ENCODE peak calls at places on chromosomes 7 and 10, in eight cellular contexts. F is cardiac muscle cell, I is SK-N-SH, O is heart left ventricle, H is thoracic aorta, Q is progenitor cell of endocrine pancreas, S is suprapubic skin, L is cardiac fibroblast. T is an unnamed sample.

GRCh38 chr7:44062180-44062902 is 3.0 kb downstream of the PGAM2 start:
- DNase-seq in H (no peak), L (no peak), F (no peak), I (no peak), O (no peak), S (peak), Q (no peak), T (peak)

GRCh38 chr7:120160166-120160565 is 112.8 kb upstream of the KCND2 start:
- DNase-seq in L (no peak), Q (no peak), O (no peak), H (no peak), S (no peak), I (no peak), F (no peak), T (no peak)

GRCh38 chr10:13536674-13537366 is 8.0 kb upstream of the BEND7 start:
- DNase-seq in F (peak), Q (peak), H (no peak), L (peak), I (peak), S (no peak), O (peak), T (no peak)

GRCh38 chr10:82192665-82193064 is 317.7 kb downstream of the NRG3 start:
- DNase-seq in Q (no peak), F (no peak), I (no peak), S (no peak), O (no peak), L (no peak), H (no peak), T (no peak)

GRCh38 chr7:33128631-33128989 is 754 bp upstream of the BBS9 start:
- DNase-seq in O (no peak), Q (no peak), S (no peak), F (no peak), H (no peak), I (no peak), L (no peak), T (no peak)

GRCh38 chr7:158959021-158959717 is 102.8 kb downstream of the DYNC2I1 start:
- DNase-seq in O (no peak), Q (no peak), F (no peak), H (no peak), L (no peak), I (no peak), S (no peak), T (no peak)

GRCh38 chr10:95391570-95392249 is 100.9 kb upstream of the PDLIM1 start:
- DNase-seq in F (peak), I (no peak), S (no peak), Q (no peak), L (peak), H (no peak), O (no peak), T (no peak)

GRCh38 chr7:10655031-10655430 is 318.6 kb upstream of the PHF14 start:
- DNase-seq in H (no peak), F (no peak), Q (no peak), S (no peak), L (no peak), I (no peak), O (no peak), T (no peak)

GRCh38 chr7:129862672-129863071 is 90.1 kb downstream of the UBE2H start:
- DNase-seq in H (peak), I (no peak), S (no peak), L (no peak), F (no peak), Q (no peak), O (no peak), T (no peak)

GRCh38 chr7:23024454-23024853 is 10.5 kb upstream of the HYCC1 start:
- DNase-seq in F (no peak), L (no peak), I (no peak), Q (no peak), O (no peak), S (no peak), H (no peak), T (no peak)

GRCh38 chr7:36100293-36100692 is 52.8 kb upstream of the EEPD1 start:
- DNase-seq in F (no peak), H (no peak), O (no peak), S (no peak), Q (no peak), I (no peak), L (no peak), T (no peak)

GRCh38 chr10:20276127-20276979 is 460.1 kb downstream of the PLXDC2 start:
- DNase-seq in S (no peak), H (no peak), F (no peak), L (no peak), I (no peak), O (no peak), Q (no peak), T (no peak)

GRCh38 chr7:36526720-36527548 is 137.3 kb downstream of the ANLN start:
- DNase-seq in S (no peak), H (no peak), F (peak), I (no peak), O (no peak), Q (no peak), L (peak), T (no peak)

GRCh38 chr10:25082276-25083204 is 66.1 kb downstream of the THNSL1 start:
- DNase-seq in O (no peak), I (no peak), F (no peak), S (no peak), H (no peak), L (no peak), Q (no peak), T (no peak)

GRCh38 chr7:36208997-36209813 is 56.2 kb downstream of the EEPD1 start:
- DNase-seq in S (no peak), I (no peak), H (no peak), F (no peak), O (no peak), Q (no peak), L (peak), T (no peak)

GRCh38 chr7:147858421-147858820 is 732.1 kb upstream of the C7orf33 start:
- DNase-seq in L (no peak), S (no peak), I (no peak), F (no peak), H (no peak), Q (no peak), O (no peak), T (no peak)

GRCh38 chr10:26507441-26507840 is 69.3 kb downstream of the APBB1IP start:
- DNase-seq in I (no peak), L (no peak), H (no peak), S (no peak), O (no peak), F (no peak), Q (no peak), T (no peak)

GRCh38 chr7:7219216-7219615 is 36.9 kb downstream of the C1GALT1 start:
- DNase-seq in H (no peak), O (no peak), F (peak), S (no peak), L (peak), Q (no peak), I (no peak), T (no peak)

GRCh38 chr7:47950714-47951113 is 2.4 kb upstream of the PKD1L1 start:
- DNase-seq in O (peak), Q (no peak), L (peak), F (peak), I (no peak), S (no peak), H (no peak), T (no peak)

DNA sequence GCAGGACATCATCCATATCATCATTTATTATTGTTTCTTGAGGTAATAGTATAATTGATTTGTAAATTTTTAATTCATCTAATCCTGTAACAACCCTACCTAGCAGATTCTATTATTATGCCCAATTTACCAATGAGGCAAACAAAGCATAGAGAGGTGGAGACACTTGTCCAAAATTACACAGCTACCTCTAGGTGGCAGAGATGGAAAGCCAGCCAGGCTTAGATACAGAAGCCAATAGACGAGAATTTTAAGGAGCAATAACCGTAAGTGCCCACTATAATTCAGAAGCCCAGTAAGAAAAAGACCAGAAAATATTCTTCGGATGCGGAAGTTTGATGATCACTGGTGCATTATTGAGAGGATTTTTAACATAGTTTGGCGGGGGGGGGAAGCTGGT is 54.0 kb downstream of the ANK3 start:
- DNase-seq in H (no peak), Q (no peak), I (no peak), S (no peak), F (no peak), L (peak), O (no peak), T (no peak)
- TF ChIP-seq CTCF in H (no peak), Q (no peak), I (peak), S (no peak), F (peak), L (peak), O (no peak), T (no peak)

DNA sequence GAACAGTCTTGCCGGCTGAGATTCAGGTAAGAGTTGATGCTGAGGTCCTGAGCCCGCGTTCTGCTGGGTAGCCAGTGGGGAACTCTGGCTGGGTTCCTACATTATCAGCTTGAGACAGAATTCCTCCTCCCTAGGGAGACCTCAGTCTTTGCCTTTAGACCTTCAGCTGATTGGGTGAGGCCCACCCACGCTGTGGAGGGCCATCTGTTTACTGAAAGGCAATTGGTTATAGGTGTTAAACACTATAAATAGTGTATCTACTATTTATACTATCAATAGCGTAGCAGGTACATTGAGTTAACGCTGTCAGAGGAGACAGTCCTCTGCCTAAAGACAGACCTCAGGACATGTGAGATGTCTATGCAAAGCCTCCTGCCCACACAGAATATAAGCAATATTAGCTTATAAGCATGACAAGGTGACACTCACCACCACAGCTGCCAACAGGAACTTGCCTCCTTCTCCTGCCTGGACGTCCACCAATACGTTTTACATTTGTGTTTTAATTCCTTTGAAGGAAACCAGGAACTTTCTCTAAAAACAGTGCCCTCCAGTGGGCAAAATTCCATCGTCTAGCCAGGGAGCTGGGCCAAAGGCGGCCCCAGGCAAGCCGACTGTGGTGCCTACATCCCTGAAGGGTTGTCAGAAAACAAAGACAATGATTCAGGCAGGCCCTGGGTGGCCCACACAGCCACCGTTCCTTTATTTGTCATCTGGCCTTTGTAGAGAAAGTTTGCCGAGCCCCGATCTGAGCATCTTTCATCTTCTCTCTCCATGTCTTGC is 58.8 kb downstream of the INSIG1 start:
- DNase-seq in H (no peak), Q (no peak), S (peak), O (no peak), L (no peak), F (no peak), I (peak), T (peak)
- TF ChIP-seq CTCF in H (no peak), Q (peak), S (no peak), O (no peak), L (no peak), F (peak), I (peak), T (peak)

GRCh38 chr7:115707236-115707635 is 323.3 kb downstream of the TFEC start:
- DNase-seq in L (peak), O (no peak), S (no peak), I (no peak), Q (no peak), H (no peak), F (peak), T (no peak)
- TF ChIP-seq CTCF in L (no peak), O (no peak), S (no peak), I (peak), Q (peak), H (no peak), F (peak), T (no peak)

DNA sequence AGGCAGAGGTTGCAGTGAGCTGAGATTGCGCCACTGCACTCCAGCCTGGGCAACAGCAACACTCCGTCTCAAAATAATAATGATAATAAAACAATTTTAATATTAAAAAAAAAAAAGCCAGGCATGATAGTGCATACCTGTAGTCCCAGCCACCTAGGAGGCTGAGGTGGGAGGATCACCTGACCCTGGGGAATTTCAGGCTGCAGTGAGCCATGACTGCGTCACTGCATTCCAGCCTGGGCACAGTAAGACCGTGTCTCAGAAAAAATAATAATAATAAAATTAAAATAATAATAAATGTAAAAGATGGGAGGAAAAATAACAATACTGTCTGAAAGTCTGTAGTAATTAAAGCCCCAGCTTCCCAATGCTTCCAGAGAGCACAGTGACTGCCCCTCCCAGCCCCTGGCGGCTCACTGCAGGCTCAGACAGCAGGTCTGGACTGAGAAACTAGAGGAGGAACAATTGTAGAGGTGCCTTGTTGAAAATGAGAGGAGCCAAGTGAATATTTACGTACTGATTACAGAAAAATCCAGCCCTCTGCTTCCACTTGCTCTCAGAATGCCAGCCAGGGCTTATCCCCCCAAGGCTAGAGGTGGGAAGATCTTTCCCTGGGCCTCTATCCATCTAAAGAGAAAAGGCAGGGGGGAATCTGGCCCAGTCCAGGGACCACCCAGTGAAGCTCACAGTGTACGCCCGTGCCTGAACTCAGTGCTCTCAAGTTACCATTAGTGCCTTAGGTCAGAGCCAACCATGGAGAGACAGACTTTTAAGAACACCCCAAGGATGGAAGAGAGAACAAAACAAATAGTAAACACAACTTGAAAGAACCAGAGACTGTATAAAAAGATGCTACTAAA is 112.8 kb downstream of the PARD3 start:
- DNase-seq in H (no peak), O (no peak), Q (no peak), I (no peak), L (no peak), F (no peak), S (no peak), T (no peak)
- TF ChIP-seq CTCF in H (no peak), O (no peak), Q (no peak), I (no peak), L (no peak), F (no peak), S (no peak), T (no peak)

GRCh38 chr7:42611961-42612360 is 299.9 kb downstream of the C7orf25 start:
- DNase-seq in Q (no peak), F (peak), S (no peak), O (no peak), I (no peak), L (no peak), H (no peak), T (no peak)
- TF ChIP-seq CTCF in Q (no peak), F (no peak), S (no peak), O (no peak), I (no peak), L (no peak), H (no peak), T (no peak)

GRCh38 chr10:101287922-101288638 is 58.8 kb upstream of the LBX1 start:
- DNase-seq in L (peak), S (no peak), F (peak), O (no peak), H (no peak), I (peak), Q (no peak), T (no peak)
- TF ChIP-seq CTCF in L (peak), S (no peak), F (peak), O (no peak), H (no peak), I (peak), Q (peak), T (no peak)